ENCODE peak calls at places on chromosomes 4 and X, in five cellular contexts. One of them, this sample, is unnamed.
A peak's percentile ranks its signal among the peaks of the same experiment; 100 is the strongest.

GRCh38 chr4:23972805-23973204 is 83.0 kb upstream of the PPARGC1A start:
- DNase-seq in fibroblast of lung: no peak
- DNase-seq in AG08395: no peak
- DNase-seq in stimulated activated CD4-positive, alpha-beta T cell treated with anti-CD3 and anti-CD28 coated beads, Interleukin-12 subunit alpha, Interleukin-12 subunit beta, amount 100 ng/mL, for 24 hours: no peak
- DNase-seq in stimulated activated CD8-positive, alpha-beta memory T cell treated with anti-CD3 and anti-CD28 coated beads, Interleukin-15, amount 100 ng/mL, for 1 hour: no peak
- DNase-seq in this sample: no peak

GRCh38 chrX:100070334-100070849 is 339.7 kb downstream of the PCDH19 start:
- DNase-seq in stimulated activated CD8-positive, alpha-beta memory T cell treated with anti-CD3 and anti-CD28 coated beads, Interleukin-15, amount 100 ng/mL, for 1 hour: no peak
- DNase-seq in fibroblast of lung: no peak
- DNase-seq in stimulated activated CD4-positive, alpha-beta T cell treated with anti-CD3 and anti-CD28 coated beads, Interleukin-12 subunit alpha, Interleukin-12 subunit beta, amount 100 ng/mL, for 24 hours: no peak
- DNase-seq in AG08395: no peak
- DNase-seq in this sample: no peak

GRCh38 chr4:118224239-118224829 is 128.5 kb downstream of the PRSS12 start:
- DNase-seq in AG08395: peak; percentile 50
- DNase-seq in fibroblast of lung: peak; percentile 60
- DNase-seq in stimulated activated CD8-positive, alpha-beta memory T cell treated with anti-CD3 and anti-CD28 coated beads, Interleukin-15, amount 100 ng/mL, for 1 hour: no peak
- DNase-seq in stimulated activated CD4-positive, alpha-beta T cell treated with anti-CD3 and anti-CD28 coated beads, Interleukin-12 subunit alpha, Interleukin-12 subunit beta, amount 100 ng/mL, for 24 hours: no peak
- DNase-seq in this sample: peak; percentile 34

GRCh38 chrX:132750312-132751042 is 208.0 kb downstream of the HS6ST2 start:
- DNase-seq in stimulated activated CD4-positive, alpha-beta T cell treated with anti-CD3 and anti-CD28 coated beads, Interleukin-12 subunit alpha, Interleukin-12 subunit beta, amount 100 ng/mL, for 24 hours: no peak
- DNase-seq in AG08395: no peak
- DNase-seq in stimulated activated CD8-positive, alpha-beta memory T cell treated with anti-CD3 and anti-CD28 coated beads, Interleukin-15, amount 100 ng/mL, for 1 hour: no peak
- DNase-seq in fibroblast of lung: no peak
- DNase-seq in this sample: no peak

GRCh38 chrX:118528089-118528753 is 32.6 kb downstream of the DOCK11 start:
- DNase-seq in fibroblast of lung: no peak
- DNase-seq in AG08395: no peak
- DNase-seq in stimulated activated CD8-positive, alpha-beta memory T cell treated with anti-CD3 and anti-CD28 coated beads, Interleukin-15, amount 100 ng/mL, for 1 hour: peak; percentile 20
- DNase-seq in stimulated activated CD4-positive, alpha-beta T cell treated with anti-CD3 and anti-CD28 coated beads, Interleukin-12 subunit alpha, Interleukin-12 subunit beta, amount 100 ng/mL, for 24 hours: peak; percentile 20
- DNase-seq in this sample: no peak

GRCh38 chr4:182855877-182856276 is 61.3 kb downstream of the DCTD start:
- DNase-seq in stimulated activated CD4-positive, alpha-beta T cell treated with anti-CD3 and anti-CD28 coated beads, Interleukin-12 subunit alpha, Interleukin-12 subunit beta, amount 100 ng/mL, for 24 hours: no peak
- DNase-seq in stimulated activated CD8-positive, alpha-beta memory T cell treated with anti-CD3 and anti-CD28 coated beads, Interleukin-15, amount 100 ng/mL, for 1 hour: no peak
- DNase-seq in AG08395: no peak
- DNase-seq in fibroblast of lung: no peak
- DNase-seq in this sample: no peak

GRCh38 chrX:49071877-49072711 is 1.7 kb downstream of the PRAF2 start:
- DNase-seq in fibroblast of lung: peak; percentile 79
- DNase-seq in stimulated activated CD4-positive, alpha-beta T cell treated with anti-CD3 and anti-CD28 coated beads, Interleukin-12 subunit alpha, Interleukin-12 subunit beta, amount 100 ng/mL, for 24 hours: no peak
- DNase-seq in stimulated activated CD8-positive, alpha-beta memory T cell treated with anti-CD3 and anti-CD28 coated beads, Interleukin-15, amount 100 ng/mL, for 1 hour: no peak
- DNase-seq in AG08395: peak; percentile 64
- DNase-seq in this sample: no peak

GRCh38 chr4:108078024-108078733 is 88.5 kb downstream of the HADH start:
- DNase-seq in stimulated activated CD4-positive, alpha-beta T cell treated with anti-CD3 and anti-CD28 coated beads, Interleukin-12 subunit alpha, Interleukin-12 subunit beta, amount 100 ng/mL, for 24 hours: no peak
- DNase-seq in AG08395: no peak
- DNase-seq in stimulated activated CD8-positive, alpha-beta memory T cell treated with anti-CD3 and anti-CD28 coated beads, Interleukin-15, amount 100 ng/mL, for 1 hour: no peak
- DNase-seq in fibroblast of lung: peak; percentile 58
- DNase-seq in this sample: no peak

GRCh38 chr4:127856485-127857447 is 23.9 kb upstream of the PLK4 start:
- DNase-seq in stimulated activated CD8-positive, alpha-beta memory T cell treated with anti-CD3 and anti-CD28 coated beads, Interleukin-15, amount 100 ng/mL, for 1 hour: no peak
- DNase-seq in AG08395: peak; percentile 82
- DNase-seq in stimulated activated CD4-positive, alpha-beta T cell treated with anti-CD3 and anti-CD28 coated beads, Interleukin-12 subunit alpha, Interleukin-12 subunit beta, amount 100 ng/mL, for 24 hours: no peak
- DNase-seq in fibroblast of lung: peak; percentile 96
- DNase-seq in this sample: no peak

GRCh38 chrX:10098235-10098819 is 58.4 kb upstream of the CLCN4 start:
- DNase-seq in AG08395: no peak
- DNase-seq in stimulated activated CD4-positive, alpha-beta T cell treated with anti-CD3 and anti-CD28 coated beads, Interleukin-12 subunit alpha, Interleukin-12 subunit beta, amount 100 ng/mL, for 24 hours: peak; percentile 23
- DNase-seq in stimulated activated CD8-positive, alpha-beta memory T cell treated with anti-CD3 and anti-CD28 coated beads, Interleukin-15, amount 100 ng/mL, for 1 hour: no peak
- DNase-seq in fibroblast of lung: no peak
- DNase-seq in this sample: no peak

GRCh38 chr4:78288327-78288726 is 231.2 kb downstream of the FRAS1 start:
- DNase-seq in AG08395: peak; percentile 22
- DNase-seq in stimulated activated CD8-positive, alpha-beta memory T cell treated with anti-CD3 and anti-CD28 coated beads, Interleukin-15, amount 100 ng/mL, for 1 hour: no peak
- DNase-seq in fibroblast of lung: peak; percentile 54
- DNase-seq in stimulated activated CD4-positive, alpha-beta T cell treated with anti-CD3 and anti-CD28 coated beads, Interleukin-12 subunit alpha, Interleukin-12 subunit beta, amount 100 ng/mL, for 24 hours: no peak
- DNase-seq in this sample: no peak

GRCh38 chr4:3411676-3412075 is 30.1 kb upstream of the HGFAC start:
- DNase-seq in stimulated activated CD4-positive, alpha-beta T cell treated with anti-CD3 and anti-CD28 coated beads, Interleukin-12 subunit alpha, Interleukin-12 subunit beta, amount 100 ng/mL, for 24 hours: no peak
- DNase-seq in stimulated activated CD8-positive, alpha-beta memory T cell treated with anti-CD3 and anti-CD28 coated beads, Interleukin-15, amount 100 ng/mL, for 1 hour: no peak
- DNase-seq in fibroblast of lung: no peak
- DNase-seq in AG08395: no peak
- DNase-seq in this sample: no peak

GRCh38 chr4:4593596-4593995 is 51.7 kb upstream of the STX18 start:
- DNase-seq in stimulated activated CD4-positive, alpha-beta T cell treated with anti-CD3 and anti-CD28 coated beads, Interleukin-12 subunit alpha, Interleukin-12 subunit beta, amount 100 ng/mL, for 24 hours: no peak
- DNase-seq in stimulated activated CD8-positive, alpha-beta memory T cell treated with anti-CD3 and anti-CD28 coated beads, Interleukin-15, amount 100 ng/mL, for 1 hour: no peak
- DNase-seq in AG08395: no peak
- DNase-seq in fibroblast of lung: no peak
- DNase-seq in this sample: no peak

GRCh38 chrX:84219551-84219950 is 31.6 kb upstream of the RPS6KA6 start:
- DNase-seq in stimulated activated CD4-positive, alpha-beta T cell treated with anti-CD3 and anti-CD28 coated beads, Interleukin-12 subunit alpha, Interleukin-12 subunit beta, amount 100 ng/mL, for 24 hours: no peak
- DNase-seq in fibroblast of lung: peak; percentile 55
- DNase-seq in AG08395: no peak
- DNase-seq in stimulated activated CD8-positive, alpha-beta memory T cell treated with anti-CD3 and anti-CD28 coated beads, Interleukin-15, amount 100 ng/mL, for 1 hour: no peak
- DNase-seq in this sample: no peak

GRCh38 chr4:65668201-65669007 is 1.9 kb downstream of the EPHA5 start:
- DNase-seq in fibroblast of lung: peak; percentile 71
- DNase-seq in AG08395: peak; percentile 15
- DNase-seq in stimulated activated CD4-positive, alpha-beta T cell treated with anti-CD3 and anti-CD28 coated beads, Interleukin-12 subunit alpha, Interleukin-12 subunit beta, amount 100 ng/mL, for 24 hours: no peak
- DNase-seq in stimulated activated CD8-positive, alpha-beta memory T cell treated with anti-CD3 and anti-CD28 coated beads, Interleukin-15, amount 100 ng/mL, for 1 hour: no peak
- DNase-seq in this sample: no peak

GRCh38 chrX:106039920-106040319 is 1.4 kb upstream of the SERPINA7 start:
- DNase-seq in fibroblast of lung: no peak
- DNase-seq in stimulated activated CD8-positive, alpha-beta memory T cell treated with anti-CD3 and anti-CD28 coated beads, Interleukin-15, amount 100 ng/mL, for 1 hour: no peak
- DNase-seq in stimulated activated CD4-positive, alpha-beta T cell treated with anti-CD3 and anti-CD28 coated beads, Interleukin-12 subunit alpha, Interleukin-12 subunit beta, amount 100 ng/mL, for 24 hours: no peak
- DNase-seq in AG08395: no peak
- DNase-seq in this sample: no peak

GRCh38 chr4:100721077-100721476 is 203.3 kb upstream of the EMCN start:
- DNase-seq in AG08395: no peak
- DNase-seq in stimulated activated CD8-positive, alpha-beta memory T cell treated with anti-CD3 and anti-CD28 coated beads, Interleukin-15, amount 100 ng/mL, for 1 hour: no peak
- DNase-seq in fibroblast of lung: no peak
- DNase-seq in stimulated activated CD4-positive, alpha-beta T cell treated with anti-CD3 and anti-CD28 coated beads, Interleukin-12 subunit alpha, Interleukin-12 subunit beta, amount 100 ng/mL, for 24 hours: no peak
- DNase-seq in this sample: no peak

GRCh38 chr4:40197879-40198689 is 1.3 kb downstream of the RHOH start:
- DNase-seq in stimulated activated CD8-positive, alpha-beta memory T cell treated with anti-CD3 and anti-CD28 coated beads, Interleukin-15, amount 100 ng/mL, for 1 hour: no peak
- DNase-seq in stimulated activated CD4-positive, alpha-beta T cell treated with anti-CD3 and anti-CD28 coated beads, Interleukin-12 subunit alpha, Interleukin-12 subunit beta, amount 100 ng/mL, for 24 hours: no peak
- DNase-seq in fibroblast of lung: no peak
- DNase-seq in AG08395: no peak
- DNase-seq in this sample: no peak

GRCh38 chr4:101355246-101355645 is 7.9 kb upstream of the PPP3CA start:
- DNase-seq in AG08395: no peak
- DNase-seq in stimulated activated CD8-positive, alpha-beta memory T cell treated with anti-CD3 and anti-CD28 coated beads, Interleukin-15, amount 100 ng/mL, for 1 hour: no peak
- DNase-seq in stimulated activated CD4-positive, alpha-beta T cell treated with anti-CD3 and anti-CD28 coated beads, Interleukin-12 subunit alpha, Interleukin-12 subunit beta, amount 100 ng/mL, for 24 hours: no peak
- DNase-seq in fibroblast of lung: no peak
- DNase-seq in this sample: no peak

GRCh38 chr4:1508161-1509160 is 102.2 kb upstream of the NKX1-1 start:
- DNase-seq in stimulated activated CD8-positive, alpha-beta memory T cell treated with anti-CD3 and anti-CD28 coated beads, Interleukin-15, amount 100 ng/mL, for 1 hour: no peak
- DNase-seq in fibroblast of lung: no peak
- DNase-seq in AG08395: no peak
- DNase-seq in stimulated activated CD4-positive, alpha-beta T cell treated with anti-CD3 and anti-CD28 coated beads, Interleukin-12 subunit alpha, Interleukin-12 subunit beta, amount 100 ng/mL, for 24 hours: no peak
- DNase-seq in this sample: no peak

GRCh38 chr4:80452768-80453167 is 117.2 kb downstream of the CFAP299 start:
- DNase-seq in AG08395: no peak
- DNase-seq in stimulated activated CD4-positive, alpha-beta T cell treated with anti-CD3 and anti-CD28 coated beads, Interleukin-12 subunit alpha, Interleukin-12 subunit beta, amount 100 ng/mL, for 24 hours: no peak
- DNase-seq in fibroblast of lung: no peak
- DNase-seq in stimulated activated CD8-positive, alpha-beta memory T cell treated with anti-CD3 and anti-CD28 coated beads, Interleukin-15, amount 100 ng/mL, for 1 hour: no peak
- DNase-seq in this sample: no peak

GRCh38 chr4:52037730-52038108 is 380 bp downstream of the SGCB start:
- DNase-seq in AG08395: peak; percentile 48
- DNase-seq in stimulated activated CD8-positive, alpha-beta memory T cell treated with anti-CD3 and anti-CD28 coated beads, Interleukin-15, amount 100 ng/mL, for 1 hour: no peak
- DNase-seq in fibroblast of lung: peak; percentile 47
- DNase-seq in stimulated activated CD4-positive, alpha-beta T cell treated with anti-CD3 and anti-CD28 coated beads, Interleukin-12 subunit alpha, Interleukin-12 subunit beta, amount 100 ng/mL, for 24 hours: no peak
- DNase-seq in this sample: no peak

GRCh38 chrX:15680401-15680800 is 15.8 kb upstream of the CLTRN start:
- DNase-seq in stimulated activated CD4-positive, alpha-beta T cell treated with anti-CD3 and anti-CD28 coated beads, Interleukin-12 subunit alpha, Interleukin-12 subunit beta, amount 100 ng/mL, for 24 hours: no peak
- DNase-seq in stimulated activated CD8-positive, alpha-beta memory T cell treated with anti-CD3 and anti-CD28 coated beads, Interleukin-15, amount 100 ng/mL, for 1 hour: no peak
- DNase-seq in AG08395: no peak
- DNase-seq in fibroblast of lung: peak; percentile 83
- DNase-seq in this sample: no peak

GRCh38 chr4:13704020-13704419 is 76.5 kb upstream of the BOD1L1 start:
- DNase-seq in fibroblast of lung: no peak
- DNase-seq in AG08395: no peak
- DNase-seq in stimulated activated CD8-positive, alpha-beta memory T cell treated with anti-CD3 and anti-CD28 coated beads, Interleukin-15, amount 100 ng/mL, for 1 hour: no peak
- DNase-seq in stimulated activated CD4-positive, alpha-beta T cell treated with anti-CD3 and anti-CD28 coated beads, Interleukin-12 subunit alpha, Interleukin-12 subunit beta, amount 100 ng/mL, for 24 hours: no peak
- DNase-seq in this sample: no peak

GRCh38 chr4:38422850-38423249 is 241.1 kb upstream of the KLF3 start:
- DNase-seq in fibroblast of lung: no peak
- DNase-seq in AG08395: no peak
- DNase-seq in stimulated activated CD4-positive, alpha-beta T cell treated with anti-CD3 and anti-CD28 coated beads, Interleukin-12 subunit alpha, Interleukin-12 subunit beta, amount 100 ng/mL, for 24 hours: no peak
- DNase-seq in stimulated activated CD8-positive, alpha-beta memory T cell treated with anti-CD3 and anti-CD28 coated beads, Interleukin-15, amount 100 ng/mL, for 1 hour: no peak
- DNase-seq in this sample: no peak

GRCh38 chr4:145216532-145216931 is 36.1 kb upstream of the OTUD4 start:
- DNase-seq in stimulated activated CD8-positive, alpha-beta memory T cell treated with anti-CD3 and anti-CD28 coated beads, Interleukin-15, amount 100 ng/mL, for 1 hour: no peak
- DNase-seq in stimulated activated CD4-positive, alpha-beta T cell treated with anti-CD3 and anti-CD28 coated beads, Interleukin-12 subunit alpha, Interleukin-12 subunit beta, amount 100 ng/mL, for 24 hours: no peak
- DNase-seq in AG08395: peak; percentile 28
- DNase-seq in fibroblast of lung: peak; percentile 28
- DNase-seq in this sample: no peak

GRCh38 chr4:89745708-89746107 is 91.3 kb downstream of the SNCA start:
- DNase-seq in stimulated activated CD8-positive, alpha-beta memory T cell treated with anti-CD3 and anti-CD28 coated beads, Interleukin-15, amount 100 ng/mL, for 1 hour: no peak
- DNase-seq in fibroblast of lung: no peak
- DNase-seq in AG08395: no peak
- DNase-seq in stimulated activated CD4-positive, alpha-beta T cell treated with anti-CD3 and anti-CD28 coated beads, Interleukin-12 subunit alpha, Interleukin-12 subunit beta, amount 100 ng/mL, for 24 hours: no peak
- DNase-seq in this sample: no peak

GRCh38 chrX:10496345-10496965 is 123.9 kb downstream of the MID1 start:
- DNase-seq in AG08395: peak; percentile 59
- DNase-seq in stimulated activated CD8-positive, alpha-beta memory T cell treated with anti-CD3 and anti-CD28 coated beads, Interleukin-15, amount 100 ng/mL, for 1 hour: no peak
- DNase-seq in stimulated activated CD4-positive, alpha-beta T cell treated with anti-CD3 and anti-CD28 coated beads, Interleukin-12 subunit alpha, Interleukin-12 subunit beta, amount 100 ng/mL, for 24 hours: no peak
- DNase-seq in fibroblast of lung: peak; percentile 95
- DNase-seq in this sample: no peak

GRCh38 chr4:185534850-185535761 is at the start of gene PDLIM3:
- DNase-seq in stimulated activated CD8-positive, alpha-beta memory T cell treated with anti-CD3 and anti-CD28 coated beads, Interleukin-15, amount 100 ng/mL, for 1 hour: no peak
- DNase-seq in AG08395: no peak
- DNase-seq in stimulated activated CD4-positive, alpha-beta T cell treated with anti-CD3 and anti-CD28 coated beads, Interleukin-12 subunit alpha, Interleukin-12 subunit beta, amount 100 ng/mL, for 24 hours: no peak
- DNase-seq in fibroblast of lung: peak; percentile 60
- DNase-seq in this sample: peak; percentile 27

GRCh38 chr4:181757921-181758320 is 485.3 kb upstream of the TENM3 start:
- DNase-seq in AG08395: no peak
- DNase-seq in fibroblast of lung: no peak
- DNase-seq in stimulated activated CD8-positive, alpha-beta memory T cell treated with anti-CD3 and anti-CD28 coated beads, Interleukin-15, amount 100 ng/mL, for 1 hour: no peak
- DNase-seq in stimulated activated CD4-positive, alpha-beta T cell treated with anti-CD3 and anti-CD28 coated beads, Interleukin-12 subunit alpha, Interleukin-12 subunit beta, amount 100 ng/mL, for 24 hours: no peak
- DNase-seq in this sample: no peak

GRCh38 chr4:154589296-154590197 is 995 bp downstream of the FGA start:
- DNase-seq in stimulated activated CD4-positive, alpha-beta T cell treated with anti-CD3 and anti-CD28 coated beads, Interleukin-12 subunit alpha, Interleukin-12 subunit beta, amount 100 ng/mL, for 24 hours: no peak
- DNase-seq in fibroblast of lung: no peak
- DNase-seq in stimulated activated CD8-positive, alpha-beta memory T cell treated with anti-CD3 and anti-CD28 coated beads, Interleukin-15, amount 100 ng/mL, for 1 hour: no peak
- DNase-seq in AG08395: no peak
- DNase-seq in this sample: no peak

GRCh38 chr4:129526812-129527211 is 430.9 kb downstream of the C4orf33 start:
- DNase-seq in AG08395: no peak
- DNase-seq in fibroblast of lung: no peak
- DNase-seq in stimulated activated CD8-positive, alpha-beta memory T cell treated with anti-CD3 and anti-CD28 coated beads, Interleukin-15, amount 100 ng/mL, for 1 hour: no peak
- DNase-seq in stimulated activated CD4-positive, alpha-beta T cell treated with anti-CD3 and anti-CD28 coated beads, Interleukin-12 subunit alpha, Interleukin-12 subunit beta, amount 100 ng/mL, for 24 hours: no peak
- DNase-seq in this sample: no peak

This sample was measured in NCI-H1048.